ENCODE peak calls at places on chromosomes 13 and 19, in four cellular contexts. W is effector CD4-positive, alpha-beta T cell; R is RPMI7951; D is T-helper 2 cell. H is an unnamed sample.

GRCh38 chr13:45341799-45342584 is 1.0 kb upstream of the TPT1 start:
- DNase-seq in W (no peak), R (peak), D (no peak), H (no peak)

GRCh38 chr19:51690359-51691121 is 2.6 kb upstream of the SPACA6 start:
- DNase-seq in W (peak), R (peak), D (peak), H (peak)

GRCh38 chr13:25783076-25783475 is 268.7 kb downstream of the SHISA2 start:
- DNase-seq in W (no peak), R (no peak), D (no peak), H (no peak)

GRCh38 chr19:50949792-50950320 is 3.0 kb downstream of the KLK5 start:
- DNase-seq in W (no peak), R (no peak), D (no peak), H (no peak)

GRCh38 chr13:45434556-45435371 is 16.6 kb upstream of the SLC25A30 start:
- DNase-seq in W (no peak), R (no peak), D (no peak), H (no peak)

GRCh38 chr13:114161644-114162532 is 17.2 kb upstream of the CFAP97D2 start:
- DNase-seq in W (no peak), R (peak), D (no peak), H (no peak)

GRCh38 chr19:18429717-18430416 is 8.1 kb downstream of the ISYNA1 start:
- DNase-seq in W (no peak), R (no peak), D (no peak), H (no peak)

GRCh38 chr19:13334801-13335481 is 171.3 kb downstream of the CACNA1A start:
- DNase-seq in W (no peak), R (no peak), D (no peak), H (peak)